ENCODE peak calls at places on chromosomes 4 and X, in six cellular contexts. R, B, T, V, G and E are unnamed samples.

GRCh38 chr4:138562544-138562961 is 320.4 kb upstream of the SLC7A11 start:
- DNase-seq in R (no peak), G (no peak), B (peak; percentile 74), V (no peak), T (no peak), E (no peak)

GRCh38 chrX:41779058-41779564 is 55.1 kb downstream of the GPR82 start:
- DNase-seq in R (peak; percentile 22), G (peak; percentile 72), B (peak; percentile 73), T (no peak), V (no peak), E (peak; percentile 33)

GRCh38 chr4:117771647-117772337 is 262.5 kb upstream of the NDST3 start:
- DNase-seq in V (no peak), B (no peak), R (no peak), G (no peak), T (no peak), E (peak; percentile 3)

GRCh38 chr4:145795535-145795934 is 115.6 kb downstream of the C4orf51 start:
- DNase-seq in B (no peak), G (no peak), R (no peak), V (no peak), T (no peak), E (no peak)

GRCh38 chrX:42934020-42934701 is 156.2 kb upstream of the PPP1R2C start:
- DNase-seq in V (no peak), G (no peak), B (peak; percentile 1), T (no peak), R (no peak), E (no peak)

GRCh38 chr4:41569957-41570356 is 32.0 kb downstream of the LIMCH1 start:
- DNase-seq in T (no peak), G (peak; percentile 30), B (peak; percentile 9), R (no peak), V (peak; percentile 5), E (no peak)

GRCh38 chrX:119667111-119667928 is 25.6 kb downstream of the SEPTIN6 start:
- DNase-seq in R (no peak), T (no peak), B (no peak), V (no peak), G (no peak), E (no peak)

GRCh38 chrX:8743126-8743732 is 11.3 kb upstream of the ANOS1 start:
- DNase-seq in B (no peak), G (peak; percentile 78), R (no peak), T (peak; percentile 27), V (peak; percentile 79), E (peak; percentile 76)

GRCh38 chr4:74539043-74539790 is 94.3 kb downstream of the AREG start:
- DNase-seq in R (no peak), B (peak; percentile 53), T (no peak), V (no peak), G (no peak), E (no peak)

GRCh38 chrX:3262906-3263305 is 83.5 kb downstream of the MXRA5 start:
- DNase-seq in G (no peak), B (peak; percentile 93), R (peak; percentile 14), T (no peak), V (no peak), E (peak; percentile 30)

GRCh38 chrX:9182041-9182440 is 148.1 kb upstream of the FAM9B start:
- DNase-seq in V (no peak), B (no peak), T (no peak), G (peak; percentile 35), R (no peak), E (no peak)

GRCh38 chrX:107845625-107846024 is 20.0 kb downstream of the MID2 start:
- DNase-seq in G (peak; percentile 25), T (no peak), V (no peak), R (no peak), B (no peak), E (no peak)

DNA sequence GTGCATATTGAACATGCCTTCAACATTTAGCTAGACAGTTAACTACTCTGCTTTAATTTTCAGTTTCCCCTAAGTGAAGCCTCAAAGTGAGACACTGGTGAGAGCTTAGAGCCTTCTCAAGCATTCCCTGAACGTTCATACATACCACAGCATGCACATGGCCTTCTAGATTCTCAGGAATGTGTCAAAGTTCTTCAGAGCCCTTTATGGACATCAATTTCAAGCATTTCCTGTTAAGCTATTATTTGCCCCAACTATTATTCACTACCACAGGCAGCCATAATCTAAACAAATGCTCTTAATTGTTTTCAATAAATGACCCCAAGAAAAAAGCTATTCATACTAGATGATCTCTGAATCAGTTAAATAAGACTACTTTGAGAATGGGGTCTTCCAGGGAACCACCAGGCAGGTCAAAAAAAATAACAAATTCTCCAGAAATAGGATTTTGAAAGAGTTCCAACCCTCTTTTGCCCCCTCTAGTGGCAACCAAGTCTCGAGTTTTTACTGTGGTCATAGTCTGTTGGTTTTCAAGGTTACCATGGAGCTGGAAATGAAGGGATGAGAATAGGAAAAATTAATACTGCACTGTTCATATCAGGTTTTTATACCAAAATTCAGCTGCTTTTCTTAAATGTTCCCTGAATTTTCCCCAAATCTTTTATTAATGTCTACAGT is 235.4 kb downstream of the RAB28 start:
- DNase-seq in G (no peak), T (no peak), B (peak; percentile 77), R (no peak), V (no peak), E (no peak)
- TF ChIP-seq CTCF in G (peak; percentile 19), T (no peak), B (peak; percentile 16), R (no peak), V (no peak), E (no peak)

DNA sequence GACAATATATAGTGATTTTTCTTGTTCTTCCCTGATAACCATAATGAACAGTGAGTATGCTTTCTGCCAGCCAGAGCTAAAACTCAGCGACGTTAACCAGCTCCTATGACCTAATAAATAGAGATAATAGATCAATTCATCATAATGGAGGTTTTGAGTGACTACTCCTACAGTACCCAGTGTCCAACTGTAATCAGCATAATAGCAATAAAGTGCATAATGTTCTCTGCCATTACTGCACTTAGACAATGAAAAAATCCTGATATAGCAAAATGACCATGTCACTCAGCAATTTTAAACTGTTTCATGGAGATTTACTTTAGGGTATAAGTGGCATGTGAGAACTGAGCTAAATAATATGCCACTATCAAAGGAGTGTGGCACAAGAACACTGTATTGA is 20.6 kb upstream of the TXLNG start:
- DNase-seq in R (no peak), G (no peak), B (no peak), T (no peak), V (no peak), E (no peak)
- TF ChIP-seq CTCF in R (no peak), G (no peak), B (no peak), T (no peak), V (no peak), E (no peak)

GRCh38 chrX:103918050-103918449 is 44.4 kb upstream of the TMSB15B start:
- DNase-seq in T (peak; percentile 19), V (peak; percentile 63), R (peak; percentile 67), B (peak; percentile 68), G (peak; percentile 86), E (peak; percentile 72)

GRCh38 chrX:103913356-103914020 is 48.9 kb upstream of the TMSB15B start:
- DNase-seq in T (no peak), V (no peak), R (no peak), B (peak; percentile 48), G (peak; percentile 48), E (no peak)

GRCh38 chrX:103918584-103919335 is 43.7 kb upstream of the TMSB15B start:
- DNase-seq in G (peak; percentile 86), T (peak; percentile 45), B (peak; percentile 77), R (peak; percentile 58), V (peak; percentile 64), E (peak; percentile 69)

DNA sequence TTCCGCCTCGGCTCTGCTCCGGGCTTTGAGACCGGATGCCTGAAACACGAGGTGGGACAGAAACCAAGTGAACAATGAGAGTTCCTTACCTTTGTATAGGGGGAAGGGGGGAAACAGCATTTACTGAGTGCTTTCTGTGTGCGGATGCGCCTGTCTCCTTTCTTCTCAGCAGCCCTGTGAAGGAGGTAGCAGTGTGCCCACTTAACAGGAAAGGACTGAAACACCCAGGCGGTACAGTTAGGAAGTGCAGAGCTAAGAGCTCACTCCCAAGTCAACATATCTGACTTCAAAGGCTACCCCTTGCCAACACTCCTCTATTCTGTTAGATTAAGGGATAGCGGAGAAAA is 43.1 kb upstream of the TMSB15B start:
- DNase-seq in G (no peak), V (peak; percentile 21), T (no peak), R (peak; percentile 72), B (peak; percentile 54), E (peak; percentile 15)
- TF ChIP-seq CTCF in G (peak; percentile 30), V (peak; percentile 11), T (no peak), R (no peak), B (peak; percentile 52), E (peak; percentile 35)

GRCh38 chr4:131430302-131430701 is 1718.8 kb upstream of the PCDH10 start:
- DNase-seq in T (no peak), B (no peak), G (no peak), R (no peak), V (peak; percentile 22), E (peak; percentile 5)
- TF ChIP-seq CTCF in T (no peak), B (no peak), G (no peak), R (no peak), V (peak; percentile 19), E (no peak)

GRCh38 chrX:139949703-139950102 is 15.6 kb downstream of the CXorf66 start:
- DNase-seq in G (no peak), B (no peak), T (no peak), V (no peak), R (no peak), E (no peak)
- TF ChIP-seq CTCF in G (no peak), B (no peak), T (no peak), V (no peak), R (no peak), E (no peak)

DNA sequence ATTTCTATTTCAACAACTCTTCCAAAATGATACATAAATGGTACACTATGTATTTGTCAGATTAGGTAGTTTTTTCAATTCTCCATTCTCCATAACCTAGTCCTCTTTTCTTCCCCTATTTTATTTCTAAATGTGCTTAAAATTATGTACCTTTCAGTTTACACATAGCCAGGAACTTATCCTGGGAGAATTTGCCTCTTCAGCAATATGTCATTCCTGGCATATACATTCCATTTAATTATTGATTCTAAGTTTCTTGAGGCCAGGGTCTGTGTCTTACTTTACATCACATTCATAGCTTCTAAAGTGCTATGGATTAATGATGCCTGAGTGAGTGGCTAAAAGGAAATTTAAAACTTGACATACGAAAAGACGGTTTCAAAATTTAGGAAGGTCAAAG is 199.8 kb downstream of the PDGFRA start:
- DNase-seq in V (no peak), B (no peak), R (no peak), G (no peak), T (no peak), E (no peak)
- TF ChIP-seq CTCF in V (no peak), B (no peak), R (no peak), G (no peak), T (no peak), E (no peak)

GRCh38 chrX:83916525-83916924 is 55.6 kb downstream of the CYLC1 start:
- DNase-seq in T (no peak), R (no peak), V (peak; percentile 10), G (peak; percentile 28), B (no peak), E (no peak)
- TF ChIP-seq CTCF in T (no peak), R (peak; percentile 9), V (no peak), G (no peak), B (peak; percentile 21), E (no peak)